ENCODE peak calls at places on chromosomes 13 and 19, in nine cellular contexts. A is SK-N-SH, G is A549, C is HL-60, H is HCT116, R is K562, E is GM12878, O is HepG2, V is Panc1. Q is an unnamed sample.

GRCh38 chr19:43711751-43712355 is 4.0 kb upstream of the IRGC start:
- DNase-seq in A (no peak), G (peak; percentile 67), C (no peak), H (no peak), R (no peak), E (no peak), O (no peak), V (no peak), Q (no peak)

GRCh38 chr13:30702006-30702405 is 33.3 kb upstream of the ALOX5AP start:
- DNase-seq in A (no peak), G (no peak), C (no peak), H (no peak), R (no peak), E (no peak), O (no peak), V (no peak), Q (no peak)

GRCh38 chr13:30145709-30146367 is 161.5 kb downstream of the KATNAL1 start:
- DNase-seq in A (no peak), G (no peak), C (no peak), H (no peak), R (no peak), E (peak; percentile 87), O (no peak), V (no peak), Q (no peak)

GRCh38 chr19:39032164-39032918 is at the start of gene FBXO27:
- DNase-seq in A (peak; percentile 84), G (peak; percentile 37), C (no peak), H (peak; percentile 16), R (peak; percentile 40), E (no peak), O (no peak), V (peak; percentile 89), Q (peak; percentile 96)

GRCh38 chr13:44703371-44703770 is 127.2 kb upstream of the TSC22D1 start:
- DNase-seq in A (no peak), G (no peak), C (no peak), H (no peak), R (no peak), E (no peak), O (no peak), V (no peak), Q (no peak)

GRCh38 chr13:54934121-54934520 is 1905.5 kb downstream of the OLFM4 start:
- DNase-seq in A (no peak), G (no peak), C (no peak), H (no peak), R (no peak), E (no peak), O (no peak), V (no peak), Q (peak; percentile 47)

GRCh38 chr13:38662362-38662761 is 24.5 kb upstream of the FREM2 start:
- DNase-seq in A (no peak), G (no peak), C (no peak), H (no peak), R (no peak), E (no peak), O (no peak), V (no peak), Q (peak; percentile 17)

GRCh38 chr19:35751839-35752745 is 3.7 kb downstream of the LIN37 start:
- DNase-seq in A (no peak), G (no peak), C (no peak), H (no peak), R (no peak), E (no peak), O (no peak), V (no peak), Q (no peak)

GRCh38 chr19:32303193-32303592 is 42.2 kb upstream of the ZNF507 start:
- DNase-seq in A (no peak), G (no peak), C (no peak), H (no peak), R (no peak), E (no peak), O (no peak), V (no peak), Q (no peak)

GRCh38 chr13:93915269-93915809 is 564.1 kb downstream of the DCT start:
- DNase-seq in A (no peak), G (no peak), C (no peak), H (no peak), R (no peak), E (no peak), O (no peak), V (no peak), Q (no peak)

GRCh38 chr19:47813995-47814328 is 7.8 kb upstream of the CRX start:
- DNase-seq in A (no peak), G (no peak), C (no peak), H (no peak), R (no peak), E (no peak), O (no peak), V (no peak), Q (no peak)

GRCh38 chr19:47813304-47813994 is 8.3 kb upstream of the CRX start:
- DNase-seq in A (peak; percentile 86), G (peak; percentile 85), C (peak; percentile 64), H (peak; percentile 61), R (peak; percentile 91), E (no peak), O (peak; percentile 58), V (no peak), Q (peak; percentile 93)
- TF ChIP-seq REST in A (no peak), G (no peak), C (no peak), H (no peak), R (no peak), E (no peak), O (no peak), V (no peak), Q (no peak)

DNA sequence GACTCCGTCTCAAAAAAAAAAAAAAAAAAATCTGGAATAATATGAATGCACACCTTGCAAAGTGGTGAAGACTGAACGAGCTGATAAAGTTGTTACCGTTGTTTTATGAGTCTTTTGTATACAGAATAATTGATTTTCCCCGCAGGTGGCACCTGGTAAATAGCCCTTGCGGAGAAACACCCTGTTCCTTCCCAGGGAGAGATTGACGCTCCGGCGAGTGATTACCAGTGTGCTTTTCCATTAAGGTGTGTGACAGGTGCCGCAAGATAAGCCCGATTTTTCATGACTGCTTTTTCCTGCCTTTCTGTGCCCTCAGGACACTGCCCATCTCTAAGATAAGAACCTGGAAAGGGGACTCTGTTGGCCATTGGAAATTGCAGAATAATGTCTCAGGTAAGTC is 943 bp downstream of the ZNF302 start:
- DNase-seq in A (no peak), G (no peak), C (no peak), H (no peak), R (no peak), E (no peak), O (no peak), V (no peak), Q (no peak)
- H3K4me3 ChIP-seq in A (peak overlapping the region; percentile 79), G (peak overlapping the region; percentile 67), C (no peak overlapping the region), H (peak overlapping the region; percentile 80), R (no peak overlapping the region), E (peak overlapping the region; percentile 67), O (no peak overlapping the region), V (peak overlapping the region; percentile 68), Q (peak overlapping the region; percentile 67)

DNA sequence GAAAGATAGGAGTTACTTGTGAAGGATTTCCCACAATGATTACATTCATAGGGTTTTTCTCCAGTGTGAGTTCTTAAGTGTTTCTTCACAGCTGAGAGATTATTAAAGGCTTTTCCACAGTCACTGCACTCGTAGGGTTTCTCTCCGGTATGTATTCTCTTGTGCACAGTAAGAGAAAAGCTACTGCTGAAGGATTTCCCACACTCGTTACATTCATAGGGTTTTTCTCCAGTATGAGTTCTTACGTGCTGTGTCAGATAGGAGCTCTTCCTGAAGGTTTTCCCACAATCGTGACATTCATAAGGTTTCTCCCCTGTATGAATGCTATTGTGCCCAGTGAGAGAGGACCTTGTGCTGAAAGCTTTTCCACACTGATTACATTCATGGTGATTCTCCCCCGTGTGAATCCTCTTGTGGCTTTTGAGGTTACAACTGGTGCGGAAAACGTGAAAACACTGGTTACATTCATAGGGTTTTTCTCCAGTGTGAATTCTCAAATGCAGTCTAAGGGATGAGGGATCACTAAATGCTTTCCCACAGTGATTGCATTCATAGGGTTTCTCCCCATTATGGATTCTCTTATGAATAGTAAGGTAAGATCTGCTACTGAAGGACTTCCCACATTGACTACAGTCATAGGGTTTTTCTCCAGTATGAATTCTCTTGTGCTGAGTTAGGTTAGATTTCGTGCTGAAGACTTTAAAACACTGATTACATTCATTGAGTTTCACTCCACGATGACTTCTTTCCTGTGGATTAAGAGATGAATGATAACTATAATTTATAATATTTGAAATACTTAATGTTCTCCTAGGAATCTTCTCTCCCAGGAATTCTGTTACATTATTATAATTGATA is 20.6 kb downstream of the ZNF558 start:
- DNase-seq in A (no peak), G (peak; percentile 48), C (no peak), H (no peak), R (peak; percentile 7), E (no peak), O (no peak), V (no peak), Q (peak; percentile 11)
- TF ChIP-seq REST in A (no peak), G (no peak), C (no peak), H (no peak), R (no peak), E (no peak), O (no peak), V (no peak), Q (no peak)

GRCh38 chr19:23766951-23767350 is 8.3 kb upstream of the ZNF681 start:
- DNase-seq in A (no peak), G (no peak), C (no peak), H (no peak), R (no peak), E (no peak), O (no peak), V (no peak), Q (no peak)
- H3K4me3 ChIP-seq in A (no peak overlapping the region), G (no peak overlapping the region), C (no peak overlapping the region), H (no peak overlapping the region), R (peak overlapping the region; percentile 5), E (no peak overlapping the region), O (no peak overlapping the region), V (no peak overlapping the region), Q (no peak overlapping the region)

GRCh38 chr19:5934779-5935472 is 20.9 kb downstream of the CAPS start:
- DNase-seq in A (peak; percentile 91), G (no peak), C (no peak), H (no peak), R (no peak), E (no peak), O (no peak), V (no peak), Q (no peak)
- TF ChIP-seq REST in A (no peak), G (no peak), C (no peak), H (no peak), R (no peak), E (no peak), O (no peak), V (no peak), Q (no peak)

GRCh38 chr13:78587395-78587794 is 16.0 kb downstream of the POU4F1 start:
- DNase-seq in A (no peak), G (no peak), C (no peak), H (no peak), R (no peak), E (no peak), O (no peak), V (no peak), Q (no peak)

GRCh38 chr13:78589206-78589605 is 14.1 kb downstream of the POU4F1 start:
- DNase-seq in A (no peak), G (no peak), C (peak; percentile 52), H (no peak), R (peak; percentile 61), E (no peak), O (peak; percentile 39), V (no peak), Q (peak; percentile 94)

GRCh38 chr13:78586706-78587105 is 16.6 kb downstream of the POU4F1 start:
- DNase-seq in A (no peak), G (no peak), C (no peak), H (no peak), R (peak; percentile 49), E (no peak), O (no peak), V (no peak), Q (peak; percentile 96)
- H3K4me3 ChIP-seq in A (no peak overlapping the region), G (no peak overlapping the region), C (no peak overlapping the region), H (no peak overlapping the region), R (no peak overlapping the region), E (no peak overlapping the region), O (no peak overlapping the region), V (no peak overlapping the region), Q (peak overlapping the region; percentile 36)

Q was measured in GM23338.